ENCODE peak calls at places on chromosomes 11 and 22, in five cellular contexts. H, J, C, P and A are unnamed samples.

GRCh38 chr22:36430863-36431262 is 43.1 kb upstream of the MYH9 start:
- DNase-seq in H (no peak), J (no peak), C (no peak), P (no peak), A (no peak)

GRCh38 chr11:61511383-61511782 is 2.8 kb downstream of the LRRC10B start:
- DNase-seq in H (no peak), J (no peak), C (no peak), P (no peak), A (no peak)

GRCh38 chr11:68963779-68964178 is 17.0 kb downstream of the MRGPRD start:
- DNase-seq in H (no peak), J (no peak), C (no peak), P (no peak), A (peak)

GRCh38 chr22:35218079-35218478 is 39.2 kb upstream of the HMGXB4 start:
- DNase-seq in H (no peak), J (peak), C (no peak), P (no peak), A (no peak)

GRCh38 chr11:45641961-45642360 is 23.5 kb downstream of the CHST1 start:
- DNase-seq in H (no peak), J (peak), C (no peak), P (no peak), A (no peak)

GRCh38 chr11:465896-466538 is 15.9 kb downstream of the PTDSS2 start:
- DNase-seq in H (no peak), J (no peak), C (no peak), P (no peak), A (no peak)

GRCh38 chr22:26558246-26558895 is 31.6 kb downstream of the TPST2 start:
- DNase-seq in H (no peak), J (no peak), C (no peak), P (no peak), A (no peak)

GRCh38 chr11:3989891-3990290 is 104.7 kb upstream of the RRM1 start:
- DNase-seq in H (no peak), J (no peak), C (no peak), P (no peak), A (no peak)

GRCh38 chr11:77361184-77361583 is 59.7 kb upstream of the GDPD4 start:
- DNase-seq in H (no peak), J (no peak), C (no peak), P (no peak), A (no peak)

GRCh38 chr11:117057317-117057716 is 40.9 kb downstream of the SIK3 start:
- DNase-seq in H (no peak), J (no peak), C (no peak), P (no peak), A (no peak)

DNA sequence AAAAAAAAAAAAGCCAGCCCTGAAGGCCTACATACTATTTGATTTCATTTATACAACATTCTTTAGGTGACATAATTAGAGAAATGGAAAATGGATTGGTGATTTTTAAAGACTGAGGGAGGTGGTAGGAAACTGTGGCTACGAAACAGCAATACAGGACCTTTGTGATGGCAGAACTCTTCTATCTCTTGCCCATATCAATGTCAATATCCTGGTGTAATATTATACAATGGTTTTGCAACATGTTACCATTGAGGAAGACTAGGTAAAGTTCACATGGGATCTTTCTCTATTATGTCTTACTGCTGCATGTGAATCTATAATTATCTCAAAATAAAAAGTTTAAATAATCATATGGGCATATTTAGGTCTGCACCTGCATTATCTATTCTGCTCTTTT is 371.2 kb downstream of the ETS1 start:
- DNase-seq in H (no peak), J (no peak), C (no peak), P (no peak), A (no peak)
- TF ChIP-seq POLR2A in H (no peak), J (no peak), C (no peak), P (no peak), A (no peak)

GRCh38 chr22:49776053-49776511 is 51.6 kb downstream of the BRD1 start:
- DNase-seq in H (no peak), J (no peak), C (no peak), P (no peak), A (no peak)

GRCh38 chr22:49773531-49773930 is 54.1 kb downstream of the BRD1 start:
- DNase-seq in H (no peak), J (no peak), C (no peak), P (no peak), A (no peak)

GRCh38 chr22:49774046-49774445 is 53.6 kb downstream of the BRD1 start:
- DNase-seq in H (no peak), J (no peak), C (no peak), P (no peak), A (no peak)

GRCh38 chr22:49775191-49776052 is 52.3 kb downstream of the BRD1 start:
- DNase-seq in H (no peak), J (no peak), C (no peak), P (no peak), A (no peak)

GRCh38 chr22:49774499-49775151 is 53.0 kb downstream of the BRD1 start:
- DNase-seq in H (no peak), J (no peak), C (no peak), P (no peak), A (no peak)
- TF ChIP-seq CTCF in H (no peak), J (no peak), C (no peak), P (no peak), A (no peak)

GRCh38 chr22:23777776-23778575 is 5.3 kb downstream of the MMP11 start:
- DNase-seq in H (no peak), J (no peak), C (no peak), P (no peak), A (peak)
- H3K27ac ChIP-seq in H (no peak), J (no peak), C (peak), P (no peak), A (no peak)

DNA sequence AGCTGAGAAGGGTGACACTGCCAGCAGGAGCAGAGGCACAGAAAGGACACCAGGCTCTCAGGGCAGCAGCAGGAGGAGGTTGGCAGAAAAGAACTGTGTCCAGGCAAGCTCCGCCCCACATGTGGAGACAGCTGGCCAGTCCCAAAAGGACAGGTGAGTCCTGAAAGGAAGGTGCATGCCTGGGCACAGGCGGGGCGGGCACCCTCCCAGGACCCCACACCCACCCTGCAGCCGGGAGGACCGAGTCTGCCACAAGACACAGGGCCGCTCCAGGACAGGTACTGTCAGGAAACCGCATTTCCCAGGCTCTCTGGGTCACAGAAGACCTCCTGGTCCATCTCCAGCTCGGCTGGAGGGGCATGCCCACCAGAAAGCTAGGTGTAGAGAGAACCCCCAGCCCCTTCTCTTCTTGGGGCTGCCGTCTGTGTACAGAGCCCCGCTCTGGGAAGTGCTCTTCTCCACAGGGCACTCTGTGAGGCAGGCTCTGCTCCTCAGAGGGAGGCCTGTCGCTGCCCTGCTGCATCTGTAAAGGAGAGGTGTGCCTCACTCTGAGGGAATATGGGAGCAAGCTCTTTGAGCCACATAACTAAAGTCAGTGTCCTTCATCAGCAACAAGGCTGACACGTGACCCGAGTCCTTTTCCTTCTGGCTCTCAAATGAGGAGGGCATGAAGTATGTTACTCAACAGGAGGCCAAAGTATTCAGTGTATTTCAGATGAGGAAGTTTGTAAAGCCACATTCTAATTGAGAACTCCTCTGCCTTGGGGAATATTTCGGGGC is 50.5 kb downstream of the CLTCL1 start:
- DNase-seq in H (no peak), J (no peak), C (no peak), P (no peak), A (no peak)
- TF ChIP-seq POLR2A in H (no peak), J (no peak), C (no peak), P (no peak), A (no peak)

DNA sequence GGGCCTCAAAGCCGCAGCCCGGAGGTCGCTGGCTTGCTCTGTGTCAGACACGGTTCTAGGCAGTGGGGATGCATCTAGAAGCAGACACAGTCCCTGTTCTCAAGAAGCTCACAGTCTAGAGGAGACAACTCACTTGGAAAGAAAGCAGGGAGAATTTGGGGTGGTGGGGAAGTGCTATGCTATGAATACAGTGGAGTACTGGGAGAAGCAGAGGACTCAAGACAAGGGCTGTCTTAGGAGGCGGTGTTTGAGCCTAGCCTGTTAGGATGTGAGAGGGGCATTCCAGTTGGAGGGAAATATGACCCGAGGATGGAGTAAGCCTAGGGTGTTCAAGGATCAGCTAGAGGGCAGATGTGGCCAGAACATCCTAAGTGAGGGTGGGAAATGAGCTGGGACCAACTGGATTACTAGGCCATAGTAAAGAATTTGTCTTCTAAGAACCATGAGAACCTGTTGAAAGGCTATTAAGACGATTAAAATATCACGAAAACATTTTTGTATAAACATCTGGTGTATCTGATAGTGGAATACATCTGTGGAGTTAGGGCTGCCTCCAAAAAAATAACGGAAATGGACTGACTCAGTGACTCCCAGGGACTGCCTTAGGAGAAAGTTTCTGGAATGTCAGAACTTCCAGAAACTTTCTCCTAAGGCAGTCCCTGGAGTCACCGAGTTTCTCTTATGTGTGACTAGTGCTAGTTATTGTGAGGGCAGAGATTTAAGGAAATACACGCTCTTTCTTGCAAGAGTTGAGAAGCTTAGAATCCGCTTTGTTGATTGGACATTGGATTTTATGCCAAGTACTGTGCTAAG is 1.1 kb upstream of the PITPNB start:
- DNase-seq in H (no peak), J (no peak), C (peak), P (no peak), A (peak)
- TF ChIP-seq CTCF in H (no peak), J (no peak), C (no peak), P (no peak), A (no peak)

GRCh38 chr22:24205438-24206189 is 24.3 kb downstream of the SUSD2 start:
- DNase-seq in H (no peak), J (no peak), C (no peak), P (no peak), A (no peak)

GRCh38 chr22:24209016-24209415 is 27.7 kb downstream of the SUSD2 start:
- DNase-seq in H (no peak), J (no peak), C (no peak), P (no peak), A (no peak)

GRCh38 chr22:24201681-24202590 is 20.6 kb downstream of the SUSD2 start:
- DNase-seq in H (no peak), J (no peak), C (no peak), P (no peak), A (no peak)

GRCh38 chr22:24208012-24208749 is 26.9 kb downstream of the SUSD2 start:
- DNase-seq in H (peak), J (no peak), C (peak), P (no peak), A (peak)

GRCh38 chr22:24207264-24208011 is 26.2 kb downstream of the SUSD2 start:
- DNase-seq in H (no peak), J (no peak), C (no peak), P (no peak), A (no peak)
- H3K27ac ChIP-seq in H (peak), J (peak), C (peak), P (peak), A (peak)